ENCODE peak calls at places on chromosomes 6 and 20, in eight cellular contexts. L, C, K, H, D, F, Y and A are unnamed samples.

GRCh38 chr20:17889226-17889625 is 79.4 kb downstream of the SNX5 start:
- DNase-seq in L (no peak), C (peak), K (no peak), H (peak), D (no peak), F (no peak), Y (no peak), A (no peak)

GRCh38 chr6:14932485-14933178 is 313.2 kb upstream of the JARID2 start:
- DNase-seq in L (no peak), C (no peak), K (no peak), H (no peak), D (no peak), F (no peak), Y (no peak), A (no peak)

GRCh38 chr6:100479180-100480035 is 14.7 kb upstream of the SIM1 start:
- DNase-seq in L (no peak), C (peak), K (peak), H (peak), D (no peak), F (no peak), Y (no peak), A (no peak)

GRCh38 chr6:121222656-121223055 is 111.6 kb downstream of the TBC1D32 start:
- DNase-seq in L (no peak), C (peak), K (no peak), H (peak), D (peak), F (no peak), Y (no peak), A (peak)

GRCh38 chr20:13221673-13222318 is 722 bp downstream of the ISM1 start:
- DNase-seq in L (peak), C (peak), K (no peak), H (peak), D (no peak), F (peak), Y (peak), A (no peak)

GRCh38 chr20:8527998-8528397 is 395.9 kb downstream of the PLCB1 start:
- DNase-seq in L (no peak), C (peak), K (no peak), H (peak), D (peak), F (no peak), Y (no peak), A (peak)

GRCh38 chr20:57498425-57499400 is 26.2 kb downstream of the CTCFL start:
- DNase-seq in L (no peak), C (peak), K (no peak), H (peak), D (no peak), F (peak), Y (no peak), A (no peak)

GRCh38 chr20:478949-479429 is 16.7 kb upstream of the TBC1D20 start:
- DNase-seq in L (no peak), C (peak), K (peak), H (peak), D (peak), F (peak), Y (peak), A (no peak)

GRCh38 chr20:43853918-43854317 is 60.7 kb upstream of the TOX2 start:
- DNase-seq in L (no peak), C (no peak), K (no peak), H (no peak), D (no peak), F (no peak), Y (no peak), A (no peak)

GRCh38 chr6:30955367-30956042 is 14.7 kb downstream of the MUCL3 start:
- DNase-seq in L (peak), C (no peak), K (no peak), H (peak), D (no peak), F (peak), Y (no peak), A (no peak)

GRCh38 chr6:51350308-51350904 is 531.7 kb downstream of the TFAP2B start:
- DNase-seq in L (no peak), C (peak), K (no peak), H (no peak), D (no peak), F (no peak), Y (no peak), A (no peak)

GRCh38 chr6:72643214-72643613 is 21.4 kb downstream of the KCNQ5 start:
- DNase-seq in L (no peak), C (peak), K (no peak), H (no peak), D (no peak), F (no peak), Y (no peak), A (no peak)
- TF ChIP-seq CTCF in L (no peak), C (peak), K (peak), H (peak), D (no peak), F (peak), Y (no peak), A (no peak)

GRCh38 chr20:62578294-62578897 is 63.9 kb upstream of the SLCO4A1 start:
- DNase-seq in L (no peak), C (no peak), K (no peak), H (no peak), D (no peak), F (peak), Y (peak), A (no peak)
- H3K4me3 ChIP-seq in L (no peak), C (no peak), K (no peak), H (no peak), D (no peak), F (no peak), Y (no peak), A (no peak)

GRCh38 chr20:4451487-4451886 is 270.2 kb upstream of the PRND start:
- DNase-seq in L (no peak), C (no peak), K (no peak), H (no peak), D (no peak), F (no peak), Y (no peak), A (no peak)

GRCh38 chr20:4453369-4453768 is 268.3 kb upstream of the PRND start:
- DNase-seq in L (no peak), C (peak), K (no peak), H (no peak), D (no peak), F (no peak), Y (no peak), A (no peak)

GRCh38 chr20:4445331-4445730 is 276.4 kb upstream of the PRND start:
- DNase-seq in L (no peak), C (no peak), K (no peak), H (no peak), D (no peak), F (no peak), Y (no peak), A (no peak)

GRCh38 chr20:4445780-4446179 is 275.9 kb upstream of the PRND start:
- DNase-seq in L (no peak), C (peak), K (no peak), H (no peak), D (no peak), F (no peak), Y (no peak), A (no peak)

GRCh38 chr20:4449977-4450715 is 271.6 kb upstream of the PRND start:
- DNase-seq in L (no peak), C (peak), K (no peak), H (peak), D (no peak), F (no peak), Y (peak), A (peak)
- TF ChIP-seq CTCF in L (no peak), C (peak), K (peak), H (peak), D (peak), F (peak), Y (no peak), A (peak)

GRCh38 chr6:63403725-63404124 is 83.9 kb upstream of the LGSN start:
- DNase-seq in L (no peak), C (no peak), K (no peak), H (no peak), D (no peak), F (no peak), Y (no peak), A (no peak)
- H3K4me3 ChIP-seq in L (no peak), C (no peak), K (no peak), H (no peak), D (no peak), F (no peak), Y (no peak), A (no peak)

GRCh38 chr6:109787312-109787711 is 96.2 kb downstream of the FIG4 start:
- DNase-seq in L (no peak), C (no peak), K (no peak), H (no peak), D (no peak), F (no peak), Y (no peak), A (no peak)

GRCh38 chr6:109782401-109783046 is 91.4 kb downstream of the FIG4 start:
- DNase-seq in L (no peak), C (peak), K (no peak), H (peak), D (no peak), F (peak), Y (no peak), A (no peak)

GRCh38 chr6:109781001-109781400 is 89.9 kb downstream of the FIG4 start:
- DNase-seq in L (no peak), C (no peak), K (no peak), H (peak), D (no peak), F (no peak), Y (no peak), A (no peak)

GRCh38 chr6:109788687-109789086 is 97.6 kb downstream of the FIG4 start:
- DNase-seq in L (no peak), C (peak), K (no peak), H (no peak), D (no peak), F (no peak), Y (no peak), A (no peak)

GRCh38 chr6:109783245-109783990 is 92.3 kb downstream of the FIG4 start:
- DNase-seq in L (no peak), C (peak), K (no peak), H (no peak), D (no peak), F (no peak), Y (no peak), A (no peak)
- TF ChIP-seq CTCF in L (peak), C (peak), K (peak), H (peak), D (peak), F (peak), Y (no peak), A (peak)